ENCODE peak calls at places on chromosome 22, in five cellular contexts. P is mammary epithelial cell, E is IMR-90, S is fibroblast of lung, A is mesenchymal stem cell. G is an unnamed sample.
A peak's percentile ranks its signal among the peaks of the same experiment; 100 is the strongest.

GRCh38 chr22:24592846-24593809 is at the start of gene LRRC75B:
- DNase-seq in S (peak; percentile 84), A (peak; percentile 84), P (peak; percentile 79), E (peak; percentile 85), G (peak; percentile 77)

GRCh38 chr22:48492371-48493320 is 1335.0 kb downstream of the BRD1 start:
- DNase-seq in S (peak; percentile 73), A (peak; percentile 65), E (peak; percentile 57), P (peak; percentile 31), G (peak; percentile 57)

GRCh38 chr22:37432708-37433054 is 5.4 kb upstream of the ELFN2 start:
- DNase-seq in S (no peak), P (no peak), A (no peak), E (no peak), G (no peak)

GRCh38 chr22:45105281-45105700 is 58.4 kb upstream of the NUP50 start:
- DNase-seq in A (peak; percentile 99), E (peak; percentile 97), S (peak; percentile 55), P (peak; percentile 95), G (peak; percentile 50)

GRCh38 chr22:27128461-27129080 is 471.2 kb downstream of the MIAT start:
- DNase-seq in A (no peak), E (no peak), S (no peak), P (no peak), G (no peak)

GRCh38 chr22:18991138-18991432 is 55.0 kb upstream of the PRODH start:
- DNase-seq in S (no peak), P (no peak), A (no peak), E (no peak), G (no peak)

GRCh38 chr22:22923930-22924329 is 36.3 kb downstream of the IGLL5 start:
- DNase-seq in E (no peak), P (no peak), A (no peak), S (no peak), G (no peak)

GRCh38 chr22:23575601-23576000 is 4.5 kb downstream of the IGLL1 start:
- DNase-seq in A (no peak), P (no peak), E (no peak), S (no peak), G (no peak)

GRCh38 chr22:21687685-21688259 is 22.0 kb downstream of the PPIL2 start:
- DNase-seq in P (no peak), A (no peak), E (no peak), S (no peak), G (no peak)

GRCh38 chr22:18076060-18076497 is 1.7 kb upstream of the PEX26 start:
- DNase-seq in P (peak; percentile 85), A (peak; percentile 89), S (peak; percentile 77), E (peak; percentile 91), G (peak; percentile 66)

GRCh38 chr22:20390394-20390907 is 3.5 kb upstream of the ZNF74 start:
- DNase-seq in P (no peak), E (no peak), S (no peak), A (no peak), G (no peak)

GRCh38 chr22:34917239-34917638 is 148.7 kb upstream of the ISX start:
- DNase-seq in S (peak; percentile 17), A (no peak), P (no peak), E (no peak), G (no peak)

GRCh38 chr22:50532353-50532700 is 2.5 kb upstream of the TYMP start:
- DNase-seq in E (no peak), A (no peak), S (no peak), P (no peak), G (no peak)
- H3K4me1 ChIP-seq in E (peaks cover 13% of the 10 kb centered on the region), A (peaks cover 37% of the 10 kb centered on the region), S (peaks cover 10% of the 10 kb centered on the region), P (peaks cover 27% of the 10 kb centered on the region), G (peaks cover 11% of the 10 kb centered on the region)

DNA sequence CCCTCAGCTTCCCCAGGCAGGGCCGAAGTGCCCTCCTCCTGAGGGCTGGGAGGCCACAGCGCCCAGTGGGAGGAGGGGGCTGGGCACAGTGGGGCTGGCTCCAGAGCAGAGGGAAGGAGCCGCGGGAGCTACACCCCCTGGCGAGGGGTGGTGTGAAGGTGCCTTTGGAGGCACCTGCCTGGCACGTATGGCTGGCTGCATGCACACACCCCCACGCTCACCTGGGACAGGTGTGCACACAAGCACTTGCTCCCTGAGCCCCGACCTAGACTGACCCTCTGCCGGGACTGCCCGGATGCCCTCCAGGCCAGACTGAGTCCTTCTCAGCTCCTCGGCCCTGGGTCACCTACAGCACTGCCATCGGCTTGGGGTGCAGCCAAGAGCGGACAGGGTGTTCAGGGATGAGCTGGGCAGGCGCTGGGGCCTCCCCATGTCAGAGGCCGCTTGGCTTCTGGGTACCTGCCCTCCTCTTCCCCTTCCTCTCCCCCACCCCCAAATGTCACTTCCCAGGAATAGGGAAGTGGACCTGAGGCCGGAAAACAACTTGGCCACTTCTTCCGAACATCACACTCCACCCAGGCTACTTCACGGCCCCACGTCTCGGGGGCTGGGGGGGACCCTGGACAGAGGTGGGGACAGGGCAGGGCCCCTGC is 7.4 kb upstream of the PIM3 start:
- DNase-seq in S (no peak), A (no peak), P (no peak), E (no peak), G (no peak)
- H3K4me3 ChIP-seq in S (no peak overlapping the region), A (no peak overlapping the region), P (no peak overlapping the region), E (no peak overlapping the region), G (no peak overlapping the region)

GRCh38 chr22:38716827-38717226 is 11.1 kb downstream of the GTPBP1 start:
- DNase-seq in A (no peak), S (no peak), P (no peak), E (no peak), G (no peak)
- H3K4me1 ChIP-seq in A (peaks cover 17% of the 10 kb centered on the region), S (peaks cover 5% of the 10 kb centered on the region), P (peaks cover 11% of the 10 kb centered on the region), E (peaks cover 4% of the 10 kb centered on the region), G (peaks cover 17% of the 10 kb centered on the region)

DNA sequence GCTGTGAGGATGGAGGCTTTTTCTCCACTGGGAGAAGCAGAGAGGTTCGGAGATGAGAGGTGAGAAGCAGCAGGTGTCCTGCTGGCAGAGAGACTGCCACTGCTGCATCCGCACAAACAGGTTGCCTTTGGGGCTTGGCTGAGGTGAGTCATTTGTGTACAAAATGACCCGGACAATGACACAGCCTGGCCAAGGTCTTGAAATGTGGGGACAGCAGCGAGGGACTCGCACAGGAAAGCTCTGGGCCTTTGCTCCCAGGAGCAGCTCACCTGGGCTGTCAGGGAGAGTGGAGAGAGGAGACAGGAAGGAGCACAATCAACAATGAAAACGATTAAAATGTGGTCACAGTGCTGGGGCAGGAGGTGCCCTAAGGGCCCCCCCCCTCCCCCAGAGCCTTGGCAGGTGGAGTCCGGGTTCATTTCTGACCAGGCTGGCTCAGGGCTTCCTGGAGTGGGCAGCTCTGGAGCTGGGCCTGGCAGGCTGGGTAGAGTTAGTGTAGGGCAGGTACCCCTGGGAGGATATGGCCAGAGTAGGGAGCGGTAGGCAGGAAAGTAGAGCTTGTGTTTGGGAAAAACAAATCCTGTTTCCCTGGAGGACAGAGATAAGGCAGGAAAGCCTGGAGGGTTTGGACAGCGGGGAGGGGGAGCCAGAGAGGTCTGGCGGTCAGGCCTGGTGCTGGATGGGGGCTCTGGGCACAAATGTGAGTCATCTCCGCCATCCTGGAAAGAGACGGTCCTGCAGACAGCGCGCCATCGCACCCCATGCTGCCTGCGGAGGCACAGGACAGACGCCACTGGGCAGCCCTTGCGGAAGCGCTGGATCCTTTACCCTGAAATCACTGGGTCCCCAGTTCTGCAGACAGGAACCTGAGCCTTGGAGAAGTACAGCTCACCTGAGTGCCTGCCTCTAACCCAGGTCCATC is 37.8 kb upstream of the CELSR1 start:
- DNase-seq in P (peak; percentile 33), A (peak; percentile 50), S (no peak), E (no peak), G (no peak)
- H3K4me3 ChIP-seq in P (no peak overlapping the region), A (no peak overlapping the region), S (no peak overlapping the region), E (no peak overlapping the region), G (no peak overlapping the region)

GRCh38 chr22:31579835-31580242 is 82.2 kb downstream of the PISD start:
- DNase-seq in S (no peak), A (no peak), E (no peak), P (no peak), G (no peak)

GRCh38 chr22:31577711-31578110 is 81.4 kb downstream of the SFI1 start:
- DNase-seq in S (no peak), A (no peak), E (no peak), P (no peak), G (no peak)

GRCh38 chr22:31575190-31575589 is 78.9 kb downstream of the SFI1 start:
- DNase-seq in A (no peak), P (no peak), S (no peak), E (no peak), G (no peak)

GRCh38 chr22:31574015-31574670 is 77.8 kb downstream of the SFI1 start:
- DNase-seq in E (no peak), S (no peak), A (no peak), P (no peak), G (no peak)

DNA sequence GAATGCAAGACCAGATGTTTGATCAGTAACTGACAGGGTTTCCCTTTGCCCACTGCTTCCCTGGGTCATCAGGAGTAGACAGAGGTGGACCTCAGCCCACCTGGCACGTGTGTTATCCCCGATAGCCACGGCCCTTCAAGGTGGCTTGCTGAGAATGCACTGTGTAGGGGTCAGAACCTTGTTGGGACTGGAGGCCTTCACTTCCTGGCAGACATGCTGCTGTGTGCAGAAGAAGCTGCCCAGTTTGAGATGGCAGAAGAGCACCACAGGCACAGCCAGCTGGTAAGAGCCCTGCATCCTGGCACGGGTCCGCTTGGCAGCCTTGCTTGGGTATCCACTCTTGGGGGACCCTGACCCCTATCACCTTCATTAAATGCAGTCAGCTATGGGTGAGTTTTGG is 81.8 kb downstream of the SFI1 start:
- DNase-seq in E (no peak), S (no peak), A (no peak), P (no peak), G (no peak)
- H3K4me1 ChIP-seq in E (peaks cover 4% of the 10 kb centered on the region), S (no peaks in the 10 kb centered on the region), A (no peaks in the 10 kb centered on the region), P (no peaks in the 10 kb centered on the region), G (no peaks in the 10 kb centered on the region)

DNA sequence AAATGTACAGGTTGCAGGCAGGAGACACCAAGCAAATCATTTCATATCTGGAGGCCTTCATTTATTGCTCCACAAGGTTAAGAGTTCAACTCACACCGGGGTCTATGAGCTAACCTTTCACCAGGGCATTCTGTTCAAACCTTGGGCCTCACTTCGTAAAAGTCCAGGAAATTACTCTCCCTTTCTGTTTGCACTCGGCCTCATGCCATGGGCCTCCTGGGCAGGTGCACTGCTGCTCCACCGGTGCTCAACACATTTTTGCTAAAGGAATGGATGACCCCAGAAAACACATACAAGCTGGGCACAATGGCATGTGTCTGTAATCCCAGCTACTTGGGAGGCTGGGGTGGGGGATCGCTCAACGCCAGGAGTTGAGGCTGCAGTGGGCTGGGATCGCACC is 16.6 kb upstream of the RRP7A start:
- DNase-seq in E (no peak), A (no peak), P (no peak), S (no peak), G (no peak)
- H3K4me3 ChIP-seq in E (no peak overlapping the region), A (no peak overlapping the region), P (no peak overlapping the region), S (no peak overlapping the region), G (no peak overlapping the region)

DNA sequence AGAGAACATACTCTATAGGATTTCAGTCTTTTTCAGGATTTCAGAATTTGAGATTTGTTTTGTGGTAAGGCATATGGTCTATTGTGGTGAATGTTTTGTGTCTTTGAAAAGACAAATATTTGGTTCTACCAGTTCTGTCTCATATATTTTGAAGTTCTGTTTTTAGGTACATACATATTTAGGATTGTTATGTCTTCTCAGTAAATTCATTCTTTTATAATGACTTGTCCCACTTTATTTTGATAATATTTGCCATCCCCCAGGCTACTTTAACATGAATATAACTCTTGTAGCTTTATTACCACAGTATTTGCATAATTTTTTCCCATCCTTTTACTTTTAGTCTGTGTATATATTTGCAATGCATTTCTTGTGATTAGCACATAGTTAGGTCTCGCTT is 32.0 kb downstream of the MTMR3 start:
- DNase-seq in A (no peak), P (no peak), E (no peak), S (peak; percentile 22), G (no peak)
- H3K4me1 ChIP-seq in A (peaks cover 19% of the 10 kb centered on the region), P (peaks cover 20% of the 10 kb centered on the region), E (peaks cover 26% of the 10 kb centered on the region), S (peaks cover 22% of the 10 kb centered on the region), G (peaks cover 29% of the 10 kb centered on the region)

GRCh38 chr22:31969789-31970489 is 25.6 kb downstream of the YWHAH start:
- DNase-seq in E (peak; percentile 66), A (peak; percentile 59), S (peak; percentile 62), P (peak; percentile 82), G (peak; percentile 38)
- H3K4me3 ChIP-seq in E (no peak overlapping the region), A (peak overlapping the region; percentile 81), S (peak overlapping the region; percentile 12), P (peak overlapping the region; percentile 45), G (peak overlapping the region; percentile 54)

GRCh38 chr22:36366291-36366708 is 21.5 kb downstream of the MYH9 start:
- DNase-seq in E (peak; percentile 68), S (peak; percentile 60), A (peak; percentile 74), P (no peak), G (no peak)
- H3K4me1 ChIP-seq in E (peaks cover 76% of the 10 kb centered on the region), S (peaks cover 85% of the 10 kb centered on the region), A (peaks cover 77% of the 10 kb centered on the region), P (peaks cover 97% of the 10 kb centered on the region), G (peaks cover 97% of the 10 kb centered on the region)

G was measured in astrocyte.